ENCODE peak calls at places on chromosomes 2 and 18, in five cellular contexts. One of them, this sample, is unnamed. For H3K9me3 and H3K4me1, the result is how much of the 10 kb centered on the place peaks cover.

GRCh38 chr2:45329045-45329677 is 281.9 kb downstream of the SRBD1 start:
- DNase-seq in uterus: no peak
- DNase-seq in Karpas-422: peak
- DNase-seq in right lobe of liver: no peak
- DNase-seq in heart right ventricle: no peak
- DNase-seq in this sample: no peak

GRCh38 chr2:1590611-1591460 is 153.5 kb downstream of the PXDN start:
- DNase-seq in uterus: no peak
- DNase-seq in Karpas-422: no peak
- DNase-seq in right lobe of liver: no peak
- DNase-seq in heart right ventricle: no peak
- DNase-seq in this sample: peak

GRCh38 chr18:43559507-43559906 is 282.2 kb upstream of the SYT4 start:
- DNase-seq in uterus: no peak
- DNase-seq in Karpas-422: no peak
- DNase-seq in right lobe of liver: no peak
- DNase-seq in heart right ventricle: no peak
- DNase-seq in this sample: no peak

GRCh38 chr2:48600204-48600813 is 17.3 kb upstream of the GTF2A1L start:
- DNase-seq in uterus: no peak
- DNase-seq in Karpas-422: peak
- DNase-seq in right lobe of liver: no peak
- DNase-seq in heart right ventricle: no peak
- DNase-seq in this sample: no peak

GRCh38 chr2:30777662-30778505 is 29.4 kb downstream of the CAPN13 start:
- DNase-seq in uterus: no peak
- DNase-seq in Karpas-422: no peak
- DNase-seq in right lobe of liver: no peak
- DNase-seq in heart right ventricle: no peak
- DNase-seq in this sample: no peak

GRCh38 chr2:15527074-15527739 is 33.9 kb downstream of the NBAS start:
- DNase-seq in uterus: no peak
- DNase-seq in Karpas-422: peak
- DNase-seq in right lobe of liver: no peak
- DNase-seq in heart right ventricle: no peak
- DNase-seq in this sample: no peak

GRCh38 chr2:122539920-122540319 is 784.5 kb downstream of the TSN start:
- DNase-seq in uterus: no peak
- DNase-seq in Karpas-422: no peak
- DNase-seq in right lobe of liver: no peak
- DNase-seq in heart right ventricle: no peak
- DNase-seq in this sample: no peak

GRCh38 chr2:102770506-102770905 is 8.7 kb downstream of the TMEM182 start:
- DNase-seq in uterus: no peak
- DNase-seq in Karpas-422: no peak
- DNase-seq in right lobe of liver: no peak
- DNase-seq in heart right ventricle: no peak
- DNase-seq in this sample: no peak

GRCh38 chr2:65514555-65515195 is 82.3 kb upstream of the SPRED2 start:
- DNase-seq in uterus: no peak
- DNase-seq in Karpas-422: no peak
- DNase-seq in right lobe of liver: no peak
- DNase-seq in heart right ventricle: no peak
- DNase-seq in this sample: no peak

GRCh38 chr2:55045685-55046221 is 4.5 kb downstream of the RTN4 start:
- DNase-seq in uterus: no peak
- DNase-seq in Karpas-422: no peak
- DNase-seq in right lobe of liver: no peak
- DNase-seq in heart right ventricle: no peak
- DNase-seq in this sample: no peak

GRCh38 chr2:101699939-101700442 is 2.5 kb downstream of the MAP4K4 start:
- DNase-seq in uterus: no peak
- DNase-seq in Karpas-422: no peak
- DNase-seq in right lobe of liver: no peak
- DNase-seq in heart right ventricle: no peak
- DNase-seq in this sample: no peak

GRCh38 chr18:76519156-76519549 is 24.1 kb upstream of the ZNF516 start:
- DNase-seq in uterus: no peak
- DNase-seq in Karpas-422: no peak
- DNase-seq in right lobe of liver: no peak
- DNase-seq in heart right ventricle: no peak
- DNase-seq in this sample: no peak

DNA sequence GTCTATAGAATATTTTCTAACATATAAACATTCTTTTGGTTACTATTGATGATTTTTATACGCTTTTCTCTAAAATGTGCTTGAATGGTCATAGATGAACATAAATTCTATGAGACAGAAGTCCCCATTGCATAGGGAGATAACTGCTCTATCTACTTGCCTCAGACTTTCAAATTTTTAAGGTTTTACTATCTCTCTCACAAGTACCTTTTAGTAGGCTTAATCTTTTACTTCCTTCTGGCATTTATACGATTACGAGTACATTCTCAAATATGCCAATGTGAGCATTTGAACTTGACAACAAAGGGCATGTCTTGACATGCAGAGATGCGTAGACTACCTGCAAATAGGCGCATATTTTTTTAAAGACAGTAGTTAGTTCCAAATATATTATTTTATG is 935.9 kb upstream of the LRATD1 start:
- DNase-seq in uterus: no peak
- DNase-seq in Karpas-422: no peak
- DNase-seq in right lobe of liver: no peak
- DNase-seq in heart right ventricle: no peak
- DNase-seq in this sample: no peak
- H3K9me3 ChIP-seq in uterus: under half
- H3K9me3 ChIP-seq in Karpas-422: under half
- H3K9me3 ChIP-seq in right lobe of liver: under half
- H3K9me3 ChIP-seq in heart right ventricle: under half
- H3K9me3 ChIP-seq in this sample: under half

GRCh38 chr2:33215299-33215698 is 261.1 kb upstream of the RASGRP3 start:
- DNase-seq in uterus: no peak
- DNase-seq in Karpas-422: no peak
- DNase-seq in right lobe of liver: no peak
- DNase-seq in heart right ventricle: peak
- DNase-seq in this sample: peak

GRCh38 chr2:33213648-33214047 is 262.8 kb upstream of the RASGRP3 start:
- DNase-seq in uterus: no peak
- DNase-seq in Karpas-422: no peak
- DNase-seq in right lobe of liver: no peak
- DNase-seq in heart right ventricle: no peak
- DNase-seq in this sample: no peak

GRCh38 chr2:33214857-33215256 is 261.6 kb upstream of the RASGRP3 start:
- DNase-seq in uterus: no peak
- DNase-seq in Karpas-422: no peak
- DNase-seq in right lobe of liver: no peak
- DNase-seq in heart right ventricle: no peak
- DNase-seq in this sample: no peak

GRCh38 chr2:33213244-33213643 is 263.2 kb upstream of the RASGRP3 start:
- DNase-seq in uterus: no peak
- DNase-seq in Karpas-422: no peak
- DNase-seq in right lobe of liver: no peak
- DNase-seq in heart right ventricle: no peak
- DNase-seq in this sample: no peak

GRCh38 chr2:33214436-33214835 is 262.0 kb upstream of the RASGRP3 start:
- DNase-seq in uterus: no peak
- DNase-seq in Karpas-422: no peak
- DNase-seq in right lobe of liver: no peak
- DNase-seq in heart right ventricle: no peak
- DNase-seq in this sample: peak
- H3K4me1 ChIP-seq in uterus: under half
- H3K4me1 ChIP-seq in Karpas-422: under half
- H3K4me1 ChIP-seq in right lobe of liver: under half
- H3K4me1 ChIP-seq in heart right ventricle: under half
- H3K4me1 ChIP-seq in this sample: under half

GRCh38 chr2:100699131-100699530 is 120.8 kb upstream of the NPAS2 start:
- DNase-seq in uterus: no peak
- DNase-seq in Karpas-422: no peak
- DNase-seq in right lobe of liver: no peak
- DNase-seq in heart right ventricle: no peak
- DNase-seq in this sample: no peak
- H3K9me3 ChIP-seq in uterus: under half
- H3K9me3 ChIP-seq in Karpas-422: under half
- H3K9me3 ChIP-seq in right lobe of liver: under half
- H3K9me3 ChIP-seq in heart right ventricle: under half
- H3K9me3 ChIP-seq in this sample: under half

GRCh38 chr2:172095905-172096660 is 6.6 kb downstream of the DLX2 start:
- DNase-seq in uterus: no peak
- DNase-seq in Karpas-422: no peak
- DNase-seq in right lobe of liver: no peak
- DNase-seq in heart right ventricle: no peak
- DNase-seq in this sample: no peak
- H3K4me1 ChIP-seq in uterus: under half
- H3K4me1 ChIP-seq in Karpas-422: half or more
- H3K4me1 ChIP-seq in right lobe of liver: under half
- H3K4me1 ChIP-seq in heart right ventricle: under half
- H3K4me1 ChIP-seq in this sample: under half

GRCh38 chr2:185793532-185794073 is 55.0 kb downstream of the FSIP2 start:
- DNase-seq in uterus: no peak
- DNase-seq in Karpas-422: no peak
- DNase-seq in right lobe of liver: no peak
- DNase-seq in heart right ventricle: no peak
- DNase-seq in this sample: no peak

GRCh38 chr2:185796758-185797157 is 58.2 kb downstream of the FSIP2 start:
- DNase-seq in uterus: no peak
- DNase-seq in Karpas-422: no peak
- DNase-seq in right lobe of liver: no peak
- DNase-seq in heart right ventricle: no peak
- DNase-seq in this sample: no peak
- H3K9me3 ChIP-seq in uterus: under half
- H3K9me3 ChIP-seq in Karpas-422: under half
- H3K9me3 ChIP-seq in right lobe of liver: under half
- H3K9me3 ChIP-seq in heart right ventricle: under half
- H3K9me3 ChIP-seq in this sample: under half

This sample was measured in right cardiac atrium.